ENCODE peak calls at places on chromosomes 5 and 9, in six cellular contexts. Y, Z, B, I, M and Q are unnamed samples.

GRCh38 chr9:120740135-120740534 is 25.9 kb upstream of the MEGF9 start:
- DNase-seq in Y (no peak), Z (no peak), B (no peak), I (no peak), M (no peak), Q (no peak)

GRCh38 chr5:2149196-2149541 is 266.4 kb upstream of the IRX4 start:
- DNase-seq in Y (no peak), Z (peak), B (no peak), I (no peak), M (peak), Q (no peak)

GRCh38 chr5:59893436-59894227 is at the start of gene PDE4D:
- DNase-seq in Y (peak), Z (peak), B (peak), I (peak), M (peak), Q (no peak)

GRCh38 chr5:14665949-14666741 is 1.6 kb downstream of the OTULIN start:
- DNase-seq in Y (peak), Z (peak), B (no peak), I (peak), M (no peak), Q (peak)

GRCh38 chr5:170745481-170746061 is 38.0 kb upstream of the GABRP start:
- DNase-seq in Y (peak), Z (no peak), B (no peak), I (no peak), M (no peak), Q (no peak)

GRCh38 chr5:128579669-128580068 is 41.6 kb upstream of the FBN2 start:
- DNase-seq in Y (peak), Z (no peak), B (peak), I (no peak), M (no peak), Q (no peak)

GRCh38 chr5:123819401-123819800 is 307.4 kb downstream of the CSNK1G3 start:
- DNase-seq in Y (peak), Z (no peak), B (no peak), I (no peak), M (no peak), Q (no peak)

GRCh38 chr9:73143606-73144328 is 7.9 kb upstream of the ANXA1 start:
- DNase-seq in Y (peak), Z (no peak), B (peak), I (no peak), M (peak), Q (no peak)

GRCh38 chr5:169880012-169880673 is 100.2 kb downstream of the INSYN2B start:
- DNase-seq in Y (no peak), Z (no peak), B (no peak), I (no peak), M (no peak), Q (no peak)

GRCh38 chr5:63131618-63132285 is 553.1 kb downstream of the LRRC70 start:
- DNase-seq in Y (peak), Z (no peak), B (peak), I (no peak), M (peak), Q (no peak)

GRCh38 chr5:75049581-75050274 is 2.6 kb downstream of the GCNT4 start:
- DNase-seq in Y (peak), Z (peak), B (peak), I (peak), M (no peak), Q (peak)

GRCh38 chr5:119269061-119269579 is 86.7 kb upstream of the TNFAIP8 start:
- DNase-seq in Y (peak), Z (peak), B (peak), I (no peak), M (no peak), Q (peak)

GRCh38 chr5:125657936-125658335 is 765.3 kb upstream of the GRAMD2B start:
- DNase-seq in Y (no peak), Z (no peak), B (no peak), I (no peak), M (no peak), Q (no peak)

GRCh38 chr5:108681079-108681921 is 66.4 kb upstream of the FER start:
- DNase-seq in Y (peak), Z (no peak), B (peak), I (peak), M (no peak), Q (peak)

GRCh38 chr5:45454114-45454513 is 242.1 kb downstream of the HCN1 start:
- DNase-seq in Y (peak), Z (no peak), B (peak), I (no peak), M (no peak), Q (no peak)

GRCh38 chr9:135076143-135076875 is 11.2 kb upstream of the OLFM1 start:
- DNase-seq in Y (no peak), Z (peak), B (no peak), I (no peak), M (no peak), Q (no peak)

GRCh38 chr5:56637321-56637920 is 177.9 kb upstream of the MAP3K1 start:
- DNase-seq in Y (peak), Z (no peak), B (peak), I (no peak), M (no peak), Q (no peak)

GRCh38 chr5:139574641-139575312 is 13.6 kb downstream of the UBE2D2 start:
- DNase-seq in Y (peak), Z (no peak), B (peak), I (no peak), M (no peak), Q (no peak)

GRCh38 chr5:36944607-36945225 is 68.1 kb downstream of the NIPBL start:
- DNase-seq in Y (peak), Z (no peak), B (peak), I (peak), M (no peak), Q (no peak)
- TF ChIP-seq CTCF in Y (peak), Z (peak), B (peak), I (peak), M (peak), Q (peak)

DNA sequence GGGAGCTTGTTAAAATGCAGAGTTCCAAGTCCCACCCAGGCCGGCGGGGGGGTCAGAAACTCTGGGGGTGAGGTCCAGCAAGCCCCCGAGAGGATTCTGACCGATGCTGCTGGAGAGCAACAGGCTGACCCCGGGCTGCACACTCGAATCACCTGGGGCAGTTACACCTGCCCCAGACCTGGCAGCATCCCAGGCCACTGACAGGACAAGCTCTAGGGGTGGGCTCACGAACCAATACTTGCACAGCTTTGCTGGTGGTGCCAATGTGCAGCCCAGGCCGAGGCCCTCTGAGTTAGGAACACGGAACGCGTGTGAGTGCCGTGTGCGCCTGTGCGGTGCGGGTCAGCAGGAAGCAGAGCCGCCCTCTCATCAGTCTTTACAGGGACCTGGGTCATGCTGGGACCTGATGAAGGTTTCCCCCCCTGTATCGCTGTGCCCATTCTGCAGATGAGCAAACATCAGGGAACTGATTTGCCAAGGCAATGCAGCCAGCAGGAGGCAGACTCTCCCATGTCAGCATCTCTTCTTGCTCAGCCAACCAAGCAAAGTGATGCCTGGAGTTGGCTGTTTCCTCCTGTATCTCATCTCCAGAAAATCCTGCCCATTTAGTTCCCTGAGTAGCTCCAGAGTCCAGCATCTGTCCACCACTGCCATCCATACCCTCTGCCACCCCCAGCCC is 16.3 kb downstream of the FAM163B start:
- DNase-seq in Y (no peak), Z (no peak), B (no peak), I (no peak), M (no peak), Q (no peak)
- TF ChIP-seq CTCF in Y (peak), Z (no peak), B (peak), I (no peak), M (peak), Q (no peak)

GRCh38 chr9:21070171-21070571 is 7.6 kb downstream of the IFNB1 start:
- DNase-seq in Y (peak), Z (no peak), B (peak), I (no peak), M (peak), Q (no peak)
- TF ChIP-seq CTCF in Y (peak), Z (no peak), B (peak), I (no peak), M (no peak), Q (no peak)

GRCh38 chr9:35506359-35506758 is 16.4 kb downstream of the RUSC2 start:
- DNase-seq in Y (no peak), Z (no peak), B (no peak), I (no peak), M (no peak), Q (no peak)
- TF ChIP-seq CTCF in Y (no peak), Z (no peak), B (no peak), I (no peak), M (no peak), Q (no peak)

GRCh38 chr5:162607879-162608278 is 540.3 kb downstream of the GABRG2 start:
- DNase-seq in Y (no peak), Z (no peak), B (no peak), I (no peak), M (no peak), Q (no peak)
- TF ChIP-seq CTCF in Y (no peak), Z (no peak), B (no peak), I (no peak), M (peak), Q (no peak)

GRCh38 chr5:15796557-15796956 is 296.6 kb downstream of the FBXL7 start:
- DNase-seq in Y (no peak), Z (no peak), B (no peak), I (no peak), M (no peak), Q (no peak)

GRCh38 chr5:15796096-15796495 is 296.1 kb downstream of the FBXL7 start:
- DNase-seq in Y (no peak), Z (no peak), B (no peak), I (no peak), M (no peak), Q (no peak)

GRCh38 chr5:15799014-15799413 is 299.0 kb downstream of the FBXL7 start:
- DNase-seq in Y (no peak), Z (no peak), B (no peak), I (no peak), M (no peak), Q (no peak)

GRCh38 chr5:15798006-15798405 is 298.0 kb downstream of the FBXL7 start:
- DNase-seq in Y (no peak), Z (no peak), B (peak), I (no peak), M (no peak), Q (no peak)

GRCh38 chr5:15797116-15797515 is 297.1 kb downstream of the FBXL7 start:
- DNase-seq in Y (no peak), Z (no peak), B (no peak), I (no peak), M (no peak), Q (no peak)
- TF ChIP-seq CTCF in Y (no peak), Z (no peak), B (no peak), I (no peak), M (no peak), Q (no peak)